ENCODE peak calls at places on chromosome 22, in seven cellular contexts. N is stimulated activated CD8-positive, alpha-beta memory T cell treated with anti-CD3 and anti-CD28 coated beads, Interleukin-7, amount 100 ng/mL, for 1 hour; R is effector memory CD4-positive, alpha-beta T cell; V is T-helper 1 cell; C is left cardiac atrium; Q is IMR-90; G is caudate nucleus. J is an unnamed sample.

GRCh38 chr22:36022162-36022561 is 6.5 kb downstream of the RBFOX2 start:
- DNase-seq in C (no peak), Q (peak), G (no peak), V (no peak), N (no peak), R (no peak), J (no peak)

GRCh38 chr22:23061471-23062280 is 8.6 kb upstream of the GNAZ start:
- DNase-seq in C (no peak), Q (no peak), N (no peak), G (no peak), V (no peak), R (no peak), J (no peak)

GRCh38 chr22:27801616-27802388 is at the start of gene MN1:
- DNase-seq in C (peak), R (peak), G (peak), Q (peak), V (no peak), N (peak), J (peak)

GRCh38 chr22:40758390-40758789 is 60.8 kb downstream of the SLC25A17 start:
- DNase-seq in R (no peak), N (no peak), C (no peak), Q (no peak), V (no peak), G (no peak), J (peak)

GRCh38 chr22:31217890-31218287 is 5.8 kb downstream of the LIMK2 start:
- DNase-seq in N (no peak), V (no peak), C (no peak), Q (no peak), G (no peak), R (no peak), J (no peak)

GRCh38 chr22:35838849-35839646 is 121.4 kb downstream of the APOL5 start:
- DNase-seq in C (no peak), V (no peak), N (no peak), Q (peak), R (no peak), G (peak), J (peak)

GRCh38 chr22:36027960-36028645 is 521 bp downstream of the RBFOX2 start:
- DNase-seq in V (no peak), C (no peak), Q (no peak), R (no peak), N (no peak), G (no peak), J (peak)

GRCh38 chr22:19997561-19998231 is 18.9 kb downstream of the ARVCF start:
- DNase-seq in Q (no peak), G (no peak), N (no peak), R (no peak), C (no peak), V (no peak), J (no peak)

GRCh38 chr22:20111689-20112622 is 3.9 kb upstream of the RANBP1 start:
- DNase-seq in C (peak), G (no peak), Q (no peak), V (no peak), N (no peak), R (no peak), J (no peak)

GRCh38 chr22:42793848-42794405 is 63.1 kb downstream of the ARFGAP3 start:
- DNase-seq in C (no peak), G (no peak), Q (no peak), N (no peak), R (no peak), V (no peak), J (no peak)

GRCh38 chr22:20514658-20515406 is 7.4 kb downstream of the MED15 start:
- DNase-seq in V (no peak), N (no peak), G (no peak), C (peak), R (no peak), Q (peak), J (peak)

GRCh38 chr22:37309221-37310074 is 27.1 kb downstream of the CYTH4 start:
- DNase-seq in Q (no peak), N (no peak), R (no peak), V (no peak), G (no peak), C (no peak), J (no peak)

GRCh38 chr22:37636186-37636948 is 3.1 kb upstream of the SH3BP1 start:
- DNase-seq in Q (peak), C (no peak), N (no peak), V (no peak), G (peak), R (no peak), J (no peak)

GRCh38 chr22:49959782-49960158 is 802 bp upstream of the PIM3 start:
- DNase-seq in G (no peak), Q (no peak), V (no peak), R (no peak), N (no peak), C (no peak), J (peak)

GRCh38 chr22:40036591-40037225 is 42.0 kb downstream of the FAM83F start:
- DNase-seq in V (no peak), R (no peak), G (peak), C (peak), N (no peak), Q (peak), J (no peak)

GRCh38 chr22:49216579-49216978 is 611.1 kb downstream of the BRD1 start:
- DNase-seq in C (no peak), V (no peak), R (no peak), N (no peak), G (no peak), Q (no peak), J (no peak)

GRCh38 chr22:27719535-27720227 is 81.9 kb downstream of the MN1 start:
- DNase-seq in N (no peak), V (no peak), G (peak), Q (peak), R (no peak), C (peak), J (peak)

GRCh38 chr22:30235687-30236170 is 10.8 kb downstream of the LIF start:
- DNase-seq in N (no peak), R (no peak), C (no peak), Q (peak), G (no peak), V (no peak), J (peak)

GRCh38 chr22:18148508-18148965 is 1.4 kb upstream of the USP18 start:
- DNase-seq in N (no peak), R (no peak), Q (no peak), C (no peak), G (no peak), V (no peak), J (no peak)

GRCh38 chr22:37850801-37851200 is 1.6 kb downstream of the EIF3L start:
- DNase-seq in R (no peak), C (no peak), V (no peak), Q (no peak), N (no peak), G (no peak), J (no peak)

GRCh38 chr22:49736538-49736937 is 91.1 kb downstream of the BRD1 start:
- DNase-seq in Q (no peak), N (no peak), G (no peak), C (no peak), R (no peak), V (no peak), J (no peak)

GRCh38 chr22:47901911-47902310 is 1139.5 kb downstream of the TBC1D22A start:
- DNase-seq in G (no peak), R (no peak), V (no peak), C (no peak), Q (no peak), N (no peak), J (no peak)

GRCh38 chr22:33438273-33438672 is 380.1 kb upstream of the SYN3 start:
- DNase-seq in C (no peak), Q (peak), R (no peak), N (no peak), V (no peak), G (no peak), J (peak)

GRCh38 chr22:30733081-30733680 is 38.5 kb downstream of the OSBP2 start:
- DNase-seq in C (no peak), Q (peak), N (no peak), R (no peak), V (no peak), G (no peak), J (no peak)

J was measured in mammary epithelial cell.